ENCODE peak calls at places on chromosome 3, in seven cellular contexts. K is mesendoderm, F is H1, T is H9, I is neuronal stem cell, E is IMR-90, S is mesenchymal stem cell. Z is an unnamed sample.

GRCh38 chr3:16508591-16508995 is 4.9 kb downstream of the RFTN1 start:
- DNase-seq in K (no peak), F (no peak), T (no peak), I (no peak), E (no peak), S (peak), Z (no peak)

GRCh38 chr3:76352069-76352847 is 566.9 kb upstream of the ZNF717 start:
- DNase-seq in K (no peak), F (no peak), T (no peak), I (no peak), E (peak), S (peak), Z (no peak)

GRCh38 chr3:45178131-45179023 is 32.2 kb upstream of the CDCP1 start:
- DNase-seq in K (no peak), F (no peak), T (no peak), I (no peak), E (peak), S (peak), Z (no peak)

GRCh38 chr3:177451940-177452484 is 254.7 kb upstream of the TBL1XR1 start:
- DNase-seq in K (no peak), F (no peak), T (no peak), I (no peak), E (peak), S (peak), Z (peak)

GRCh38 chr3:12049675-12050074 is 45.5 kb downstream of the SYN2 start:
- DNase-seq in K (no peak), F (no peak), T (no peak), I (no peak), E (peak), S (peak), Z (no peak)

GRCh38 chr3:100023150-100023549 is 91.2 kb downstream of the FILIP1L start:
- DNase-seq in K (no peak), F (no peak), T (no peak), I (no peak), E (peak), S (no peak), Z (no peak)

GRCh38 chr3:161607056-161607455 is 110.4 kb downstream of the OTOL1 start:
- DNase-seq in K (no peak), F (no peak), T (no peak), I (no peak), E (no peak), S (no peak), Z (no peak)

GRCh38 chr3:183259621-183260020 is 6.6 kb downstream of the B3GNT5 start:
- DNase-seq in K (no peak), F (no peak), T (no peak), I (no peak), E (no peak), S (no peak), Z (no peak)

GRCh38 chr3:34504755-34505154 is 706.3 kb downstream of the PDCD6IP start:
- DNase-seq in K (no peak), F (no peak), T (no peak), I (no peak), E (no peak), S (no peak), Z (no peak)

GRCh38 chr3:160450846-160451245 is 1.3 kb upstream of the TRIM59 start:
- DNase-seq in K (peak), F (no peak), T (no peak), I (no peak), E (peak), S (peak), Z (no peak)

GRCh38 chr3:27666708-27667107 is 55.4 kb downstream of the EOMES start:
- DNase-seq in K (peak), F (peak), T (peak), I (peak), E (peak), S (peak), Z (no peak)

GRCh38 chr3:172673210-172673679 is 37.6 kb downstream of the NCEH1 start:
- DNase-seq in K (peak), F (peak), T (peak), I (peak), E (peak), S (peak), Z (peak)

GRCh38 chr3:100928638-100929428 is 64.4 kb downstream of the ABI3BP start:
- DNase-seq in K (no peak), F (no peak), T (no peak), I (no peak), E (peak), S (peak), Z (no peak)

GRCh38 chr3:97911459-97911858 is 60.8 kb downstream of the RIOX2 start:
- DNase-seq in K (no peak), F (no peak), T (no peak), I (no peak), E (no peak), S (no peak), Z (no peak)

GRCh38 chr3:42655980-42656679 is 2.6 kb downstream of the ZBTB47 start:
- DNase-seq in K (peak), F (peak), T (peak), I (no peak), E (peak), S (peak), Z (no peak)

GRCh38 chr3:172449468-172450149 is 1.4 kb upstream of the GHSR start:
- DNase-seq in K (peak), F (peak), T (peak), I (peak), E (peak), S (peak), Z (peak)

GRCh38 chr3:126432361-126432760 is 37.7 kb downstream of the CFAP100 start:
- DNase-seq in K (no peak), F (no peak), T (no peak), I (no peak), E (peak), S (peak), Z (no peak)

GRCh38 chr3:71075481-71075880 is 508.0 kb downstream of the FOXP1 start:
- DNase-seq in K (no peak), F (no peak), T (no peak), I (no peak), E (no peak), S (no peak), Z (no peak)

GRCh38 chr3:44993471-44994205 is 17.6 kb downstream of the EXOSC7 start:
- DNase-seq in K (peak), F (no peak), T (no peak), I (no peak), E (peak), S (peak), Z (peak)

GRCh38 chr3:151228291-151229125 is 25.5 kb upstream of the GPR171 start:
- DNase-seq in K (peak), F (no peak), T (no peak), I (no peak), E (peak), S (peak), Z (peak)

GRCh38 chr3:184696643-184697042 is 15.2 kb downstream of the MAGEF1 start:
- DNase-seq in K (no peak), F (no peak), T (no peak), I (no peak), E (no peak), S (no peak), Z (no peak)

GRCh38 chr3:107911337-107912000 is 179.4 kb downstream of the CD47 start:
- DNase-seq in K (no peak), F (no peak), T (no peak), I (no peak), E (no peak), S (no peak), Z (peak)

GRCh38 chr3:73772076-73772475 is 147.3 kb upstream of the PDZRN3 start:
- DNase-seq in K (no peak), F (no peak), T (no peak), I (no peak), E (no peak), S (no peak), Z (no peak)

GRCh38 chr3:177929310-177929709 is 606.9 kb upstream of the KCNMB2 start:
- DNase-seq in K (no peak), F (no peak), T (no peak), I (no peak), E (peak), S (no peak), Z (peak)

GRCh38 chr3:28765194-28765593 is 416.6 kb upstream of the AZI2 start:
- DNase-seq in K (peak), F (no peak), T (no peak), I (no peak), E (no peak), S (no peak), Z (no peak)

GRCh38 chr3:122564155-122564912 is at the start of the genes DTX3L and PARP9:
- DNase-seq in K (peak), F (peak), T (peak), I (peak), E (peak), S (peak), Z (peak)

GRCh38 chr3:164903820-164904451 is 174.4 kb downstream of the SI start:
- DNase-seq in K (no peak), F (no peak), T (no peak), I (no peak), E (no peak), S (no peak), Z (no peak)

GRCh38 chr3:12286927-12287726 is 1.7 kb upstream of the PPARG start:
- DNase-seq in K (peak), F (peak), T (peak), I (no peak), E (no peak), S (peak), Z (peak)

GRCh38 chr3:187403768-187404270 is 35.6 kb downstream of the RTP4 start:
- DNase-seq in K (no peak), F (no peak), T (no peak), I (no peak), E (peak), S (peak), Z (peak)

GRCh38 chr3:79872483-79872882 is 104.7 kb upstream of the ROBO1 start:
- DNase-seq in K (no peak), F (no peak), T (no peak), I (no peak), E (peak), S (no peak), Z (peak)

GRCh38 chr3:62371735-62372591 is 1.4 kb downstream of the FEZF2 start:
- DNase-seq in K (peak), F (peak), T (peak), I (no peak), E (no peak), S (no peak), Z (no peak)

GRCh38 chr3:112740800-112741199 is 99.9 kb upstream of the CCDC80 start:
- DNase-seq in K (no peak), F (no peak), T (no peak), I (no peak), E (no peak), S (no peak), Z (no peak)

GRCh38 chr3:39062180-39062579 is 10.4 kb downstream of the WDR48 start:
- DNase-seq in K (no peak), F (no peak), T (no peak), I (no peak), E (no peak), S (no peak), Z (no peak)

GRCh38 chr3:160368804-160369203 is 30.2 kb downstream of the IFT80 start:
- DNase-seq in K (no peak), F (no peak), T (no peak), I (no peak), E (no peak), S (no peak), Z (no peak)

GRCh38 chr3:100226712-100227429 is 33.9 kb upstream of the TBC1D23 start:
- DNase-seq in K (peak), F (no peak), T (no peak), I (no peak), E (peak), S (peak), Z (peak)

GRCh38 chr3:11696054-11696453 is 52.3 kb upstream of the VGLL4 start:
- DNase-seq in K (no peak), F (no peak), T (no peak), I (no peak), E (no peak), S (no peak), Z (no peak)

GRCh38 chr3:120648290-120648689 is 33.7 kb downstream of the HGD start:
- DNase-seq in K (no peak), F (no peak), T (no peak), I (no peak), E (peak), S (no peak), Z (no peak)
- H3K23ac ChIP-seq in K (no peak), F (no peak), T (no peak), I (no peak), E (no peak), S (no peak), Z (no peak)

GRCh38 chr3:138377804-138378203 is 29.4 kb downstream of the MRAS start:
- DNase-seq in K (no peak), F (no peak), T (no peak), I (no peak), E (no peak), S (no peak), Z (no peak)
- H3K23ac ChIP-seq in K (no peak), F (no peak), T (no peak), I (no peak), E (no peak), S (no peak), Z (no peak)

GRCh38 chr3:41148901-41149300 is 50.4 kb upstream of the CTNNB1 start:
- DNase-seq in K (no peak), F (no peak), T (no peak), I (no peak), E (no peak), S (peak), Z (no peak)
- H3K23ac ChIP-seq in K (no peak), F (no peak), T (no peak), I (no peak), E (no peak), S (no peak), Z (no peak)

GRCh38 chr3:118772036-118773030 is 262.3 kb downstream of the IGSF11 start:
- DNase-seq in K (peak), F (no peak), T (no peak), I (no peak), E (no peak), S (peak), Z (no peak)
- H3K23ac ChIP-seq in K (no peak), F (no peak), T (no peak), I (no peak), E (no peak), S (no peak), Z (no peak)